ENCODE peak calls at places on chromosomes 7 and 10, in five cellular contexts. B is astrocyte, R is brain microvascular endothelial cell, A is cardiac fibroblast, T is mesendoderm. L is an unnamed sample.

GRCh38 chr10:77279207-77279606 is 358.4 kb downstream of the KCNMA1 start:
- DNase-seq in B (peak), R (no peak), A (peak), T (no peak), L (no peak)

GRCh38 chr7:17405786-17406185 is 107.3 kb downstream of the AHR start:
- DNase-seq in B (peak), R (peak), A (peak), T (no peak), L (peak)

GRCh38 chr10:33421789-33422188 is 87.3 kb upstream of the NRP1 start:
- DNase-seq in B (peak), R (peak), A (peak), T (peak), L (peak)

GRCh38 chr10:132765435-132765834 is 20.5 kb downstream of the NKX6-2 start:
- DNase-seq in B (no peak), R (no peak), A (no peak), T (no peak), L (no peak)

GRCh38 chr7:133888061-133888930 is 238.8 kb upstream of the LRGUK start:
- DNase-seq in B (no peak), R (no peak), A (no peak), T (no peak), L (no peak)

GRCh38 chr10:130259380-130259779 is 123.2 kb downstream of the GLRX3 start:
- DNase-seq in B (no peak), R (no peak), A (no peak), T (no peak), L (no peak)

GRCh38 chr7:142795339-142795863 is 24.6 kb downstream of the PRSS2 start:
- DNase-seq in B (no peak), R (no peak), A (no peak), T (peak), L (no peak)

GRCh38 chr10:60130130-60130579 is 223.8 kb upstream of the CCDC6 start:
- DNase-seq in B (no peak), R (no peak), A (no peak), T (peak), L (no peak)

GRCh38 chr7:81812514-81813472 is 42.9 kb upstream of the HGF start:
- DNase-seq in B (no peak), R (no peak), A (no peak), T (no peak), L (no peak)

GRCh38 chr10:131063311-131063710 is 248.2 kb downstream of the TCERG1L start:
- DNase-seq in B (no peak), R (no peak), A (no peak), T (no peak), L (no peak)

GRCh38 chr7:38839846-38840245 is 69.1 kb downstream of the VPS41 start:
- DNase-seq in B (peak), R (no peak), A (peak), T (no peak), L (no peak)

GRCh38 chr10:94066411-94066810 is 72.7 kb downstream of the PLCE1 start:
- DNase-seq in B (peak), R (peak), A (peak), T (peak), L (no peak)

GRCh38 chr10:120989996-120990395 is 138.8 kb downstream of the WDR11 start:
- DNase-seq in B (no peak), R (no peak), A (no peak), T (no peak), L (no peak)

GRCh38 chr10:72353963-72354355 is 760 bp downstream of the DNAJB12 start:
- DNase-seq in B (peak), R (no peak), A (peak), T (no peak), L (no peak)

GRCh38 chr10:18233775-18234174 is 93.6 kb downstream of the CACNB2 start:
- DNase-seq in B (no peak), R (peak), A (no peak), T (peak), L (no peak)

GRCh38 chr7:18180685-18181084 is 153.0 kb upstream of the PRPS1L1 start:
- DNase-seq in B (no peak), R (no peak), A (no peak), T (peak), L (no peak)

GRCh38 chr7:130923930-130924329 is 189.9 kb upstream of the KLF14 start:
- DNase-seq in B (no peak), R (no peak), A (no peak), T (no peak), L (no peak)
- H3K4me3 ChIP-seq in B (no peak), R (no peak), A (no peak), T (no peak), L (no peak)

GRCh38 chr7:70631732-70632131 is 500.2 kb upstream of the GALNT17 start:
- DNase-seq in B (no peak), R (no peak), A (no peak), T (peak), L (no peak)
- H3K4me3 ChIP-seq in B (no peak), R (no peak), A (no peak), T (no peak), L (no peak)

GRCh38 chr10:117441812-117442443 is 66.7 kb upstream of the PDZD8 start:
- DNase-seq in B (peak), R (no peak), A (peak), T (no peak), L (peak)
- H3K4me3 ChIP-seq in B (no peak), R (no peak), A (no peak), T (no peak), L (no peak)

GRCh38 chr10:71301371-71301916 is 17.6 kb upstream of the SLC29A3 start:
- DNase-seq in B (no peak), R (no peak), A (no peak), T (no peak), L (no peak)
- H3K4me3 ChIP-seq in B (no peak), R (no peak), A (no peak), T (no peak), L (no peak)

L was measured in AG04449.